ENCODE peak calls at places on chromosomes 4 and X, in six cellular contexts. Y, J, H, A, N and K are unnamed samples.

GRCh38 chrX:118211891-118212816 is 95.5 kb upstream of the KLHL13 start:
- DNase-seq in A (no peak), J (no peak), N (no peak), Y (no peak), H (no peak), K (no peak)

GRCh38 chr4:575281-576141 is 584 bp downstream of the TMEM271 start:
- DNase-seq in H (no peak), A (peak), Y (no peak), N (no peak), J (no peak), K (peak)

GRCh38 chrX:102345916-102346315 is 93.9 kb downstream of the NXF2B start:
- DNase-seq in Y (peak), J (peak), N (no peak), A (peak), H (peak), K (no peak)

GRCh38 chr4:101865501-101866062 is 75.1 kb downstream of the BANK1 start:
- DNase-seq in H (no peak), A (no peak), N (no peak), J (no peak), Y (peak), K (no peak)

GRCh38 chrX:87941841-87942240 is 424.2 kb downstream of the KLHL4 start:
- DNase-seq in Y (no peak), N (no peak), A (no peak), H (no peak), J (no peak), K (no peak)

GRCh38 chrX:57172544-57172943 is 35.3 kb upstream of the SPIN2A start:
- DNase-seq in N (no peak), A (no peak), Y (no peak), J (no peak), H (no peak), K (no peak)

GRCh38 chr4:123995939-123996338 is 599.3 kb downstream of the SPRY1 start:
- DNase-seq in H (no peak), Y (peak), A (peak), N (no peak), J (no peak), K (no peak)

GRCh38 chr4:183413562-183414200 is 30.8 kb upstream of the CDKN2AIP start:
- DNase-seq in A (no peak), Y (no peak), H (no peak), J (no peak), N (no peak), K (no peak)

GRCh38 chr4:6885953-6886557 is 23.6 kb upstream of the TBC1D14 start:
- DNase-seq in A (peak), J (no peak), N (no peak), H (peak), Y (no peak), K (peak)

GRCh38 chr4:5545271-5545670 is 163.1 kb downstream of the EVC2 start:
- DNase-seq in A (peak), N (no peak), H (no peak), Y (no peak), J (no peak), K (no peak)

GRCh38 chr4:12963912-12964311 is 520.2 kb downstream of the RAB28 start:
- DNase-seq in H (no peak), J (no peak), Y (no peak), N (no peak), A (no peak), K (no peak)

GRCh38 chrX:53013291-53013690 is 35.3 kb upstream of the GPR173 start:
- DNase-seq in J (no peak), A (no peak), Y (no peak), N (no peak), H (no peak), K (no peak)

GRCh38 chr4:140237616-140238352 is 83.8 kb upstream of the MAML3 start:
- DNase-seq in N (no peak), H (peak), J (no peak), Y (no peak), A (peak), K (no peak)

GRCh38 chr4:36249605-36250004 is 5.3 kb upstream of the ARAP2 start:
- DNase-seq in J (no peak), H (no peak), A (no peak), Y (no peak), N (no peak), K (no peak)

GRCh38 chr4:1375051-1375721 is 28.2 kb downstream of the UVSSA start:
- DNase-seq in H (no peak), Y (no peak), J (no peak), N (no peak), A (no peak), K (no peak)

GRCh38 chrX:317424-318067 is 1.1 kb downstream of the GTPBP6 start:
- DNase-seq in H (no peak), Y (no peak), N (no peak), A (no peak), J (peak), K (no peak)

GRCh38 chr4:46270986-46271596 is 118.8 kb downstream of the GABRA2 start:
- DNase-seq in H (no peak), A (no peak), Y (no peak), N (no peak), J (peak), K (peak)

GRCh38 chrX:136878423-136878822 is 2.1 kb downstream of the RBMX start:
- DNase-seq in A (no peak), J (no peak), H (no peak), Y (no peak), N (no peak), K (no peak)

GRCh38 chrX:136880003-136880451 is 498 bp downstream of the RBMX start:
- DNase-seq in H (peak), Y (no peak), A (no peak), N (no peak), J (no peak), K (peak)

GRCh38 chrX:136879001-136879667 is 1.4 kb downstream of the RBMX start:
- DNase-seq in J (no peak), H (no peak), Y (no peak), N (no peak), A (no peak), K (peak)

GRCh38 chrX:136880452-136881013 is at the start of gene RBMX:
- DNase-seq in N (peak), Y (peak), A (peak), J (peak), H (peak), K (peak)
- TF ChIP-seq POLR2A in N (peak), Y (peak), A (peak), J (peak), H (no peak), K (peak)

DNA sequence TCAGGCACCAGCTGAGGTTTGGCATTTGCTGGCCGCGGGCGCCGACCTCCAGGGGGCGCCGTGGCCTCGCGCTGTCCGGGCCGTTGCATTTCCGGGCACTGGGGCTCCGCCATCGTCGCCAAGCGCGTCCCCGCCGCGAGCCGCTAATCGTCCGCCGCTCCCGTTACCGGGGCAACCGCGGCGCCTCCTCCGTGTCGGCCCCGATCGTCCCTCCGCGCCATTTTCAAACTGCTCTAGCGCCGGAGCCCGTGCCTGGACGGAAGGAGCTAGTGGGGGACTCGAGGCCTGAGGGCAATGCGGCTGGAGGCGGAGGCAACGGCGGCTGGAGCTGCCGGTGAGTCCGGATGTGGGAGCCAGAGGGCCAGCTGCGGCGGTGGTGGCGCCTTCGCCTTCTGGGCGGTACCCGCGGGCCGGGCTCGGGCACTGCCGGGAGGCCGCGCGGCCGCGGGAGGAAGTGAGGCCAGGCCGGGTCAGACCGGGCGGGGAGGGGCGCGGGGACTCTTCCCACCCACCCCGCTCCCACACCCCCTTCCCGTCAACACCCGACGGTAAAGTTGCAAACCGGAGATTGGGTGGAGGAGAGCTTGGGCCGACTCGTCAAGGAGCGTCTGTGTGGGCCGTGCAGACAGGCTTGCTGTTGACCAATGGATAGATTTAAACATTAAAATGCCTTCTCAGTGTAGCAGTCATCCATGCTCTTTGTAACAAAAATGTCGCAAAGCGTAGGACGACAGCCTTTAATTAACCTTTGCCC is at the start of gene CEP135:
- DNase-seq in J (peak), N (peak), H (peak), A (peak), Y (peak), K (peak)
- TF ChIP-seq POLR2A in J (peak), N (peak), H (no peak), A (peak), Y (peak), K (peak)

GRCh38 chr4:88327669-88328068 is 43.3 kb upstream of the PPM1K start:
- DNase-seq in A (no peak), Y (no peak), H (no peak), J (no peak), N (no peak), K (no peak)
- TF ChIP-seq POLR2A in A (no peak), Y (no peak), H (no peak), J (no peak), N (no peak), K (no peak)

GRCh38 chrX:150546711-150547153 is 21.7 kb upstream of the MTM1 start:
- DNase-seq in Y (no peak), N (no peak), H (no peak), J (no peak), A (no peak), K (no peak)

GRCh38 chrX:150548251-150548650 is 20.2 kb upstream of the MTM1 start:
- DNase-seq in J (no peak), A (no peak), Y (no peak), N (no peak), H (no peak), K (no peak)

GRCh38 chrX:150544835-150545790 is 23.3 kb upstream of the MTM1 start:
- DNase-seq in A (peak), H (no peak), N (no peak), J (no peak), Y (no peak), K (no peak)

GRCh38 chrX:150548684-150549083 is 19.7 kb upstream of the MTM1 start:
- DNase-seq in A (no peak), Y (peak), N (no peak), H (no peak), J (no peak), K (no peak)

GRCh38 chrX:150547511-150548115 is 20.8 kb upstream of the MTM1 start:
- DNase-seq in J (peak), N (no peak), H (peak), Y (peak), A (peak), K (peak)
- TF ChIP-seq POLR2A in J (no peak), N (no peak), H (no peak), Y (no peak), A (no peak), K (peak)

GRCh38 chr4:143515905-143516304 is 2.4 kb downstream of the SMARCA5 start:
- DNase-seq in J (no peak), A (no peak), H (no peak), Y (no peak), N (no peak), K (no peak)

GRCh38 chr4:143514432-143514831 is 930 bp downstream of the SMARCA5 start:
- DNase-seq in J (peak), H (peak), A (peak), N (no peak), Y (no peak), K (peak)

GRCh38 chr4:143511906-143512305 is 1.6 kb upstream of the SMARCA5 start:
- DNase-seq in Y (no peak), H (no peak), N (no peak), J (no peak), A (no peak), K (no peak)

GRCh38 chr4:143512978-143513313 is 556 bp upstream of the SMARCA5 start:
- DNase-seq in H (no peak), N (no peak), A (no peak), Y (no peak), J (no peak), K (peak)

DNA sequence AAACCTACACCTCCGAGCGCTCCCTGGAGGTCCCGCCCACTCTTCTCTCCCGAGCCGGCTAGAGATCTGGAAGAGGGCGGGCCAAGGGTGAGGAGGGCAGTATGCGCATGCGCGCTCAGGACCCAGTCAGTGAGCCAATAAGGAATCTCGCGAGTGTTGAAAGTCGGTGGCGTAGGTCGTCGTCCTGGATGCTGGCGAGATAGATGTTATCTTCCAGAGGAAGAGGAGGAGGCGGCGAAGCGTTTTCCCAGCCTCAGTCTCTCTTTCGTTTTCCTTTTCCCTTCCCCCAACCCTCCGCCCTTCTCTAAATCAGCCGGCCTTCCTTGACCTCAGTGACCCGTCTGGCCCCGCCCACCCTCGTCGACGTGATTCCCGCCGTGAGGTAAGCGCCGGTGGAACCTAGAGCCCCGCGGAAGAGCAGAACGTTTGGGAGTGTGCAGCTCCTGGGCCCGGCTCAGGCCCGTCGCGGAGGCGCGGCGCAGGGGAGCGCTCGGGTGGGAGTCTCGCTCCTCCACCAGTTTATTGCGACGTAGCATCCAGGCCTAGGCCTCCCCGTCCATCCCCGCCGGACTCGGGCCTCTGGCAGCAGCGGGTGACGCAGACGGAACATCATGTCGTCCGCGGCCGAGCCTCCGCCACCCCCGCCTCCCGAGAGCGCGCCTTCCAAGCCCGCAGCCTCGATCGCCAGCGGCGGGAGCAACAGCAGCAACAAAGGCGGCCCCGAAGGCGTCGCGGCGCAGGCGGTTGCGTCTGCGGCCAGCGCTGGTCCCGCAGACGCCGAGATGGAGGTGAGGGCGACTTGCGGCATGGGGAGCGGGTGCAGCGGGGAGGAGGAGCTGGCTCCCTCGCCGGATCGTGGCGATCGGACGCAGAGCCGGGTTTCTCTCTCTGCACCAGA is at the start of gene SMARCA5:
- DNase-seq in A (peak), H (peak), Y (peak), J (peak), N (peak), K (peak)
- TF ChIP-seq POLR2A in A (peak), H (no peak), Y (peak), J (peak), N (peak), K (peak)